ENCODE peak calls at places on chromosomes 4 and X, in six cellular contexts. One of them, this sample, is unnamed.

GRCh38 chr4:25863906-25864418 is 1.2 kb upstream of the SEL1L3 start:
- DNase-seq in fibroblast of lung: no peak
- DNase-seq in Calu3: no peak
- DNase-seq in mucosa of descending colon: peak; percentile 39
- DNase-seq in cardiac muscle cell: peak; percentile 49
- DNase-seq in progenitor cell of endocrine pancreas: no peak
- DNase-seq in this sample: peak; percentile 26

GRCh38 chrX:117610806-117611205 is 505.8 kb downstream of the KLHL13 start:
- DNase-seq in mucosa of descending colon: no peak
- DNase-seq in cardiac muscle cell: no peak
- DNase-seq in Calu3: no peak
- DNase-seq in progenitor cell of endocrine pancreas: no peak
- DNase-seq in fibroblast of lung: no peak
- DNase-seq in this sample: no peak

GRCh38 chr4:137430171-137430570 is 102.1 kb downstream of the PCDH18 start:
- DNase-seq in Calu3: no peak
- DNase-seq in mucosa of descending colon: no peak
- DNase-seq in fibroblast of lung: no peak
- DNase-seq in cardiac muscle cell: no peak
- DNase-seq in progenitor cell of endocrine pancreas: no peak
- DNase-seq in this sample: no peak

GRCh38 chr4:171924761-171925376 is 111.7 kb downstream of the GALNTL6 start:
- DNase-seq in mucosa of descending colon: no peak
- DNase-seq in Calu3: no peak
- DNase-seq in fibroblast of lung: no peak
- DNase-seq in cardiac muscle cell: no peak
- DNase-seq in progenitor cell of endocrine pancreas: no peak
- DNase-seq in this sample: no peak

GRCh38 chr4:1839306-1839705 is 16.6 kb downstream of the LETM1 start:
- DNase-seq in fibroblast of lung: no peak
- DNase-seq in cardiac muscle cell: no peak
- DNase-seq in Calu3: no peak
- DNase-seq in progenitor cell of endocrine pancreas: no peak
- DNase-seq in mucosa of descending colon: peak; percentile 73
- DNase-seq in this sample: no peak

GRCh38 chr4:20281453-20281852 is 29.7 kb downstream of the SLIT2 start:
- DNase-seq in cardiac muscle cell: no peak
- DNase-seq in Calu3: no peak
- DNase-seq in mucosa of descending colon: no peak
- DNase-seq in fibroblast of lung: no peak
- DNase-seq in progenitor cell of endocrine pancreas: no peak
- DNase-seq in this sample: no peak

GRCh38 chr4:110631582-110632505 is 9.0 kb upstream of the PITX2 start:
- DNase-seq in fibroblast of lung: peak; percentile 86
- DNase-seq in mucosa of descending colon: peak; percentile 80
- DNase-seq in progenitor cell of endocrine pancreas: peak; percentile 74
- DNase-seq in cardiac muscle cell: peak; percentile 91
- DNase-seq in Calu3: peak; percentile 76
- DNase-seq in this sample: peak; percentile 84

GRCh38 chrX:136608295-136608933 is 39.5 kb upstream of the CD40LG start:
- DNase-seq in progenitor cell of endocrine pancreas: no peak
- DNase-seq in cardiac muscle cell: peak; percentile 4
- DNase-seq in Calu3: peak; percentile 65
- DNase-seq in fibroblast of lung: peak; percentile 11
- DNase-seq in mucosa of descending colon: peak; percentile 69
- DNase-seq in this sample: peak; percentile 3

GRCh38 chrX:51336584-51336983 is 4.0 kb downstream of the NUDT10 start:
- DNase-seq in Calu3: peak; percentile 3
- DNase-seq in cardiac muscle cell: peak; percentile 52
- DNase-seq in progenitor cell of endocrine pancreas: no peak
- DNase-seq in mucosa of descending colon: peak; percentile 6
- DNase-seq in fibroblast of lung: peak; percentile 58
- DNase-seq in this sample: peak; percentile 2

GRCh38 chr4:72604324-72604723 is 35.3 kb upstream of the ADAMTS3 start:
- DNase-seq in progenitor cell of endocrine pancreas: no peak
- DNase-seq in cardiac muscle cell: no peak
- DNase-seq in Calu3: no peak
- DNase-seq in fibroblast of lung: peak; percentile 47
- DNase-seq in mucosa of descending colon: no peak
- DNase-seq in this sample: no peak

GRCh38 chrX:1679238-1679637 is 64.4 kb downstream of the ASMT start:
- DNase-seq in mucosa of descending colon: no peak
- DNase-seq in progenitor cell of endocrine pancreas: no peak
- DNase-seq in fibroblast of lung: no peak
- DNase-seq in cardiac muscle cell: no peak
- DNase-seq in Calu3: no peak
- DNase-seq in this sample: no peak

GRCh38 chr4:12724520-12724919 is 759.6 kb downstream of the RAB28 start:
- DNase-seq in mucosa of descending colon: no peak
- DNase-seq in progenitor cell of endocrine pancreas: no peak
- DNase-seq in cardiac muscle cell: peak; percentile 20
- DNase-seq in fibroblast of lung: no peak
- DNase-seq in Calu3: no peak
- DNase-seq in this sample: no peak

GRCh38 chrX:103533428-103534216 is 14.3 kb upstream of the RAB40A start:
- DNase-seq in mucosa of descending colon: peak; percentile 88
- DNase-seq in cardiac muscle cell: peak; percentile 81
- DNase-seq in progenitor cell of endocrine pancreas: peak; percentile 71
- DNase-seq in Calu3: peak; percentile 73
- DNase-seq in fibroblast of lung: peak; percentile 77
- DNase-seq in this sample: peak; percentile 71

GRCh38 chr4:47647544-47647943 is 162.5 kb downstream of the ATP10D start:
- DNase-seq in Calu3: no peak
- DNase-seq in fibroblast of lung: no peak
- DNase-seq in cardiac muscle cell: no peak
- DNase-seq in mucosa of descending colon: no peak
- DNase-seq in progenitor cell of endocrine pancreas: no peak
- DNase-seq in this sample: no peak

GRCh38 chrX:121456315-121456714 is 408.9 kb downstream of the GLUD2 start:
- DNase-seq in Calu3: no peak
- DNase-seq in fibroblast of lung: no peak
- DNase-seq in progenitor cell of endocrine pancreas: no peak
- DNase-seq in cardiac muscle cell: no peak
- DNase-seq in mucosa of descending colon: no peak
- DNase-seq in this sample: no peak

GRCh38 chr4:157040380-157040779 is 35.6 kb upstream of the GLRB start:
- DNase-seq in Calu3: no peak
- DNase-seq in mucosa of descending colon: no peak
- DNase-seq in cardiac muscle cell: no peak
- DNase-seq in progenitor cell of endocrine pancreas: no peak
- DNase-seq in fibroblast of lung: no peak
- DNase-seq in this sample: no peak

GRCh38 chr4:157048248-157048647 is 27.7 kb upstream of the GLRB start:
- DNase-seq in mucosa of descending colon: peak; percentile 3
- DNase-seq in cardiac muscle cell: no peak
- DNase-seq in progenitor cell of endocrine pancreas: no peak
- DNase-seq in Calu3: no peak
- DNase-seq in fibroblast of lung: peak; percentile 94
- DNase-seq in this sample: no peak

GRCh38 chr4:157045507-157046127 is 30.3 kb upstream of the GLRB start:
- DNase-seq in fibroblast of lung: peak; percentile 84
- DNase-seq in cardiac muscle cell: peak; percentile 63
- DNase-seq in Calu3: peak; percentile 43
- DNase-seq in mucosa of descending colon: peak; percentile 22
- DNase-seq in progenitor cell of endocrine pancreas: no peak
- DNase-seq in this sample: peak; percentile 20

DNA sequence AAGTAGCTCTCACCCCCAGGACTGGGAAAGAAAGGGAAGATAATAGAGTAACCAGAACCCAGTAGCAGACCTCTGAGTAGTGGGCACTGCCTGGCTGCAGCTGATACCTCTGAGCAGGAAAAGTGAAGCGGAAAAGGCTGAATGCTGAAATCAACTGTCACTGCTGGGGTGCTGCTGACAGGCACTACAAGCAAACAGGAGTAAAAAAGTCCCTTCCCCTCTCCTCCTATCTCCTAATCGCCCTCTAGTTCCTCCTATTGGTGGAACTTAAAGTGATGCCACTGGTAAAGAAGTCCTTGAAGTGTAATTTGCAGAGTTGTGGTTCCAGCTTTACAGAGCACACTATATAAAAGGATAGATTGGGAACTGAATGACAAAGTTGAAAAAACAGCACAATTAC is 32.8 kb upstream of the GLRB start:
- DNase-seq in progenitor cell of endocrine pancreas: no peak
- DNase-seq in mucosa of descending colon: no peak
- DNase-seq in Calu3: peak; percentile 5
- DNase-seq in fibroblast of lung: peak; percentile 58
- DNase-seq in cardiac muscle cell: peak; percentile 59
- DNase-seq in this sample: peak; percentile 50
- TF ChIP-seq CTCF in progenitor cell of endocrine pancreas: no peak
- TF ChIP-seq CTCF in mucosa of descending colon: no peak
- TF ChIP-seq CTCF in Calu3: no peak
- TF ChIP-seq CTCF in fibroblast of lung: peak; percentile 29
- TF ChIP-seq CTCF in cardiac muscle cell: peak; percentile 14
- TF ChIP-seq CTCF in this sample: no peak

DNA sequence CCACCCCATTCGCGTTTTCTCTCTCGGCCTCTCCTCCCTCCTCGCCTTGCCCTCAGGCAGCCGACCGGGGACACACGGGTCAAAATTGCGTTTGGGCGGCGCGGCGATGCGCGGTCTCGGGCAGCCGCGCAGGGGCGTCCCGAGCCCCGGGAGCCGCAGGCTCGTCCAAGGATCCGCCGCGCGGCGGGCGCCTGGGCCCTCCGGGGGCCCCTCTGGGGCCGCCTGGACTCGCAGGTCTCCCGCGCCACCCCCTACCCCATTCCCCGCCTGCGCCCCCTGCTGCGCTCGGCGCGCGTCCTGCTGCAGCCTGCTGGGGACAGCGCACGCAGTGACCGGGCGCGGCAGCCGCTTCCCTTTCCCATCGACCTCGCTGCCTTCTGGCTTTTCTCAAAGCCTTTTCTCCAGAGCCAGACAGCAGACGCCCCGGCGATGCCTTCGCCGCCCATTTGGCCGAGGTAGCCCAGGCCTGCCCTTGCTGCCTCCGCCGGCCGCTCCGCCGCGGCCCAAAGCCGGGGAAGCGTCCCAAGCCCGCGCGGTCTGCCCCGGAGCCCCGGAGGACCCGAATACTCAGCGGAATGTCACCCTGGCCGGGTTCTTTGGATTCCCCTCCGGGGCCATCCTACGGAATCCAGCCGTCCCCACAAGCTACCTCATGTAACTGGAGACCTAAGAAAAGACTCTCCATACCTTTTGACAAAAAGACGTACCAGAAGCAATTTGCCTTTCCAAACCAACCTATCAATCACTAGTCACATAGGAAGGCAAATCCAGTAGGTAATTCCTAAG is 16.5 kb downstream of the POU4F2 start:
- DNase-seq in fibroblast of lung: peak; percentile 14
- DNase-seq in progenitor cell of endocrine pancreas: peak; percentile 59
- DNase-seq in Calu3: peak; percentile 20
- DNase-seq in mucosa of descending colon: no peak
- DNase-seq in cardiac muscle cell: peak; percentile 89
- DNase-seq in this sample: peak; percentile 70
- TF ChIP-seq CTCF in fibroblast of lung: no peak
- TF ChIP-seq CTCF in progenitor cell of endocrine pancreas: peak; percentile 56
- TF ChIP-seq CTCF in Calu3: no peak
- TF ChIP-seq CTCF in mucosa of descending colon: no peak
- TF ChIP-seq CTCF in cardiac muscle cell: no peak
- TF ChIP-seq CTCF in this sample: no peak

DNA sequence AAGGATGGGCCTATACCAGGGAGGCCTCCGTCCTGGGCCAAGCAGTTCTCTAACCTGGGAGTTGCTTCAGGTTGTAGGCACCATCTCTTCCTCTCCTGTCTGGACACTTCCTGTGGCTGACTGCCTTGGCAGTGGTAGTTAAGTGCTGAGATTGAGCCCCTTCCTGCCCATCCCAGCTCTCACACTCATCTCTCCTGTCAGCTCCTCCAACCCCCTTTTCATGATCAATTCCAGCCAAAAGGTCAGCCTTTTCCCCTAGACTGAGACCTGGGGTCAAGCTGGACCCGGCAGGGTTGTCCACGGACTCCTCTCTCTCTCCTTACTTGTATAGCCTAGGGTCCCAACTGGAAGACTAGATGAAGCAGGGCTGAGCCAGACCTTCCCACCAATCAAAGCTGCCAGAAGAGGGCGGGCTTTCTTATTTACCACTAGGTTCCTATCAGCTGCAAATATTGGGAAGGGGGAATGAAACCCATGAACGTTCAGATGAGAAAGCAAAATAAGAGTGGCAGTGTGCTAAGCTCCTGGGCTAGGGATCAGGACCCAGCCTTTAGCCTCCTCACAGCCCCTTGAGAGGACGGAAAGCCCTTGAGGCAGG is 34.5 kb downstream of the KDM5C start:
- DNase-seq in Calu3: peak; percentile 7
- DNase-seq in cardiac muscle cell: peak; percentile 32
- DNase-seq in mucosa of descending colon: peak; percentile 17
- DNase-seq in fibroblast of lung: no peak
- DNase-seq in progenitor cell of endocrine pancreas: no peak
- DNase-seq in this sample: peak; percentile 9
- TF ChIP-seq CTCF in Calu3: no peak
- TF ChIP-seq CTCF in cardiac muscle cell: no peak
- TF ChIP-seq CTCF in mucosa of descending colon: no peak
- TF ChIP-seq CTCF in fibroblast of lung: no peak
- TF ChIP-seq CTCF in progenitor cell of endocrine pancreas: no peak
- TF ChIP-seq CTCF in this sample: no peak

GRCh38 chrX:86805241-86805640 is 657.0 kb downstream of the DACH2 start:
- DNase-seq in Calu3: no peak
- DNase-seq in progenitor cell of endocrine pancreas: no peak
- DNase-seq in cardiac muscle cell: no peak
- DNase-seq in fibroblast of lung: no peak
- DNase-seq in mucosa of descending colon: no peak
- DNase-seq in this sample: no peak

DNA sequence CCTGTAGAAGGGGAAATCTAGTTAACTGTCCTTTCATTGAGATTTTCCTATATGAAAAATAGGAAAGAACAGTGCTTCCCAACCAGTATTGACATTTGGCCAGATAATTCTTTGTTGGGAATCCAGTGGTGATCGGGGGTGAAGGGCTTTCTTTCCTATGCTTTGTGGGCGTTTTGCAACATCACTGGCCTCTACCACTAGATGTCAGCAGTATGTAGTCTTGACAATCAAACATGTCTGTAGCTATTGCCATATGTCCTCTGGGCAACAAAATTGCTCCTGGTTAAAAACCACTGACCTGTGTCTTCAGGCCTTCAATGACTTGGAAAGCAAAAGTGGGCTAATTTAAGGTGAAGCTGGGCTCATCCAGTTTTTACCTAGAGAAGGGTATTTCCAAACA is 658.5 kb downstream of the DACH2 start:
- DNase-seq in fibroblast of lung: peak; percentile 10
- DNase-seq in progenitor cell of endocrine pancreas: no peak
- DNase-seq in Calu3: peak; percentile 0
- DNase-seq in cardiac muscle cell: peak; percentile 52
- DNase-seq in mucosa of descending colon: no peak
- DNase-seq in this sample: peak; percentile 4
- TF ChIP-seq CTCF in fibroblast of lung: no peak
- TF ChIP-seq CTCF in progenitor cell of endocrine pancreas: peak; percentile 63
- TF ChIP-seq CTCF in Calu3: no peak
- TF ChIP-seq CTCF in cardiac muscle cell: no peak
- TF ChIP-seq CTCF in mucosa of descending colon: no peak
- TF ChIP-seq CTCF in this sample: no peak

GRCh38 chrX:110853610-110854009 is 58.0 kb upstream of the CHRDL1 start:
- DNase-seq in Calu3: peak; percentile 24
- DNase-seq in progenitor cell of endocrine pancreas: no peak
- DNase-seq in fibroblast of lung: peak; percentile 7
- DNase-seq in mucosa of descending colon: peak; percentile 10
- DNase-seq in cardiac muscle cell: peak; percentile 58
- DNase-seq in this sample: peak; percentile 12
- TF ChIP-seq CTCF in Calu3: peak; percentile 16
- TF ChIP-seq CTCF in progenitor cell of endocrine pancreas: peak; percentile 58
- TF ChIP-seq CTCF in fibroblast of lung: peak; percentile 38
- TF ChIP-seq CTCF in mucosa of descending colon: no peak
- TF ChIP-seq CTCF in cardiac muscle cell: peak; percentile 17
- TF ChIP-seq CTCF in this sample: no peak

GRCh38 chr4:44425614-44426208 is 22.9 kb downstream of the KCTD8 start:
- DNase-seq in Calu3: no peak
- DNase-seq in fibroblast of lung: peak; percentile 4
- DNase-seq in mucosa of descending colon: no peak
- DNase-seq in cardiac muscle cell: peak; percentile 29
- DNase-seq in progenitor cell of endocrine pancreas: no peak
- DNase-seq in this sample: peak; percentile 59
- TF ChIP-seq CTCF in Calu3: no peak
- TF ChIP-seq CTCF in fibroblast of lung: no peak
- TF ChIP-seq CTCF in mucosa of descending colon: no peak
- TF ChIP-seq CTCF in cardiac muscle cell: peak; percentile 16
- TF ChIP-seq CTCF in progenitor cell of endocrine pancreas: peak; percentile 57
- TF ChIP-seq CTCF in this sample: peak; percentile 43